ENCODE peak calls at places on chromosome 14, in seven cellular contexts. P is NB4, V is HL-60, A is mesothelial cell of epicardium, R is lung, I is cardiac fibroblast, W is body of pancreas. K is an unnamed sample.

GRCh38 chr14:86915416-86915815 is 1077.6 kb downstream of the GALC start:
- DNase-seq in P (no peak), V (no peak), A (no peak), R (no peak), I (no peak), W (no peak), K (no peak)

GRCh38 chr14:52254086-52254485 is 13.4 kb upstream of the PTGDR start:
- DNase-seq in P (no peak), V (no peak), A (no peak), R (no peak), I (no peak), W (no peak), K (no peak)

GRCh38 chr14:29321646-29322045 is 555.1 kb downstream of the FOXG1 start:
- DNase-seq in P (no peak), V (no peak), A (no peak), R (no peak), I (peak), W (no peak), K (no peak)

GRCh38 chr14:79947440-79947839 is 263.9 kb downstream of the DIO2 start:
- DNase-seq in P (no peak), V (no peak), A (no peak), R (no peak), I (no peak), W (no peak), K (no peak)

GRCh38 chr14:73744874-73745529 is 30.8 kb upstream of the PNMA1 start:
- DNase-seq in P (no peak), V (no peak), A (no peak), R (peak), I (no peak), W (peak), K (no peak)

GRCh38 chr14:96362071-96362964 is 823 bp downstream of the ATG2B start:
- DNase-seq in P (peak), V (peak), A (no peak), R (peak), I (peak), W (peak), K (peak)

GRCh38 chr14:45051896-45052295 is 32.0 kb upstream of the PRPF39 start:
- DNase-seq in P (no peak), V (no peak), A (no peak), R (no peak), I (no peak), W (no peak), K (no peak)

GRCh38 chr14:65361920-65362319 is 50.6 kb upstream of the FUT8 start:
- DNase-seq in P (no peak), V (no peak), A (no peak), R (no peak), I (peak), W (no peak), K (no peak)

GRCh38 chr14:55314449-55314848 is 43.2 kb downstream of the FBXO34 start:
- DNase-seq in P (no peak), V (no peak), A (no peak), R (no peak), I (no peak), W (no peak), K (no peak)

GRCh38 chr14:32306549-32306948 is 22.5 kb upstream of the AKAP6 start:
- DNase-seq in P (no peak), V (no peak), A (no peak), R (no peak), I (peak), W (no peak), K (no peak)

GRCh38 chr14:71196921-71197320 is 289.7 kb downstream of the PCNX1 start:
- DNase-seq in P (no peak), V (no peak), A (no peak), R (no peak), I (no peak), W (no peak), K (no peak)

GRCh38 chr14:67502867-67503266 is 14.3 kb upstream of the TMEM229B start:
- DNase-seq in P (no peak), V (no peak), A (no peak), R (no peak), I (no peak), W (no peak), K (no peak)

GRCh38 chr14:92568621-92569479 is 55.3 kb downstream of the RIN3 start:
- DNase-seq in P (no peak), V (no peak), A (no peak), R (no peak), I (no peak), W (no peak), K (peak)

GRCh38 chr14:29220077-29220476 is 453.5 kb downstream of the FOXG1 start:
- DNase-seq in P (no peak), V (no peak), A (no peak), R (no peak), I (no peak), W (no peak), K (no peak)

GRCh38 chr14:65506801-65507200 is 94.3 kb downstream of the FUT8 start:
- DNase-seq in P (no peak), V (no peak), A (no peak), R (no peak), I (no peak), W (no peak), K (no peak)

GRCh38 chr14:23094666-23095195 is at the start of gene ACIN1:
- DNase-seq in P (peak), V (peak), A (peak), R (peak), I (peak), W (no peak), K (peak)

GRCh38 chr14:58560208-58560607 is 77.6 kb upstream of the DACT1 start:
- DNase-seq in P (no peak), V (no peak), A (no peak), R (no peak), I (peak), W (no peak), K (peak)

GRCh38 chr14:59221558-59221957 is 33.1 kb downstream of the DAAM1 start:
- DNase-seq in P (no peak), V (no peak), A (no peak), R (no peak), I (peak), W (no peak), K (no peak)

GRCh38 chr14:82009076-82009475 is 475.4 kb upstream of the SEL1L start:
- DNase-seq in P (peak), V (no peak), A (no peak), R (no peak), I (no peak), W (no peak), K (no peak)

GRCh38 chr14:62585247-62585646 is 460.0 kb downstream of the KCNH5 start:
- DNase-seq in P (no peak), V (no peak), A (no peak), R (no peak), I (no peak), W (no peak), K (no peak)
- TF ChIP-seq CTCF in P (no peak), V (no peak), A (no peak), R (no peak), I (no peak), W (no peak), K (no peak)

GRCh38 chr14:34912182-34912581 is 37.0 kb upstream of the BAZ1A start:
- DNase-seq in P (peak), V (no peak), A (no peak), R (no peak), I (no peak), W (no peak), K (peak)
- TF ChIP-seq CTCF in P (no peak), V (no peak), A (no peak), R (no peak), I (peak), W (no peak), K (no peak)

GRCh38 chr14:102985665-102986064 is 63.2 kb downstream of the AMN start:
- DNase-seq in P (no peak), V (no peak), A (no peak), R (no peak), I (no peak), W (no peak), K (peak)
- TF ChIP-seq CTCF in P (no peak), V (no peak), A (no peak), R (no peak), I (no peak), W (no peak), K (no peak)

DNA sequence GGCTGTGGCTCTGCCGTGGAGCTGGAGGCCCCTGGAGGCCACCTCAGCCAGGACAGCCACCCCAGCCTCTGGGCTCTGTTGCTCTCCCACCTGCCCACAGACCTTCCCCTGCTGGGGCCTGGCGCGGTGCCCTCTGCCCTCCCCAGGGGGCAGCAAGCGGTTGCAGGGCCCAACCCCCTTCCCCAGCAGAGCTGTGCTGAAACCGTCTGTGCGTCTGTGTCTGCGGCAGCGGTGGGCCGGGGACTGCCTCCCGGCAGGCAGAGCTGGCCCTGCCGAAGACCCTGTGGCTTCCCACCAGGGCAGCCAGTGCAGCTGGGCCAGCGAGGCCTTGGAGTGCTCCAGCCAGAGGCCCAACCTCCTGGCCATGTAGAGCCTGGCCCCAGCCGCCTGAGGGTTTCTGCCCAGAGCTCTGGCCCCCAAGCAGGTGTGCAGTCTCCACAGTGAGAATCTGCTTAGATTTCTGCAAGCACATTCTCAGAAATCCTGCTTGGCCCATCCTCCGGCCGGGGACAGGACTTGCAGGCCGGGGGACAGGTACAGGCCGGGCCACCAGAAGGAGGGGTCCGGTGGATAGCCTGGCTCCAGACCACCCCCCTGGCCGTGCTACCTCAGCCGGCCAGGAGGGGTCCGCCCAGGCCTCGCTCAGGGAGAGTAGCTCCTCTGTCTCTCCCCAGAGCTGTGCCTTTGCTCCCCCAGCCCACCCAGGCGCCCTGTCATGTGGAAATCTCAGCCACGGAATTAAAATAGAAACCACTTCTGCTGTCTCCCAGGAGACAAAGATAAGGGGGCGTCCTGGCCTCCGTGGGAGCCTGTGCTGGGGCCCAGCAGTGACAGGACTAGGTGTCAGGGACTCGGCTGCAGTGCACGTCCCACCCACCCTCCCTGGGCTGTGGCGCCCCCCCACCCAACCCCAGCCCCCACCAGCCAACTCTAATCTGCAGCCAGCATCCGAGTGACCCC is 3.5 kb upstream of the CRIP2 start:
- DNase-seq in P (no peak), V (no peak), A (no peak), R (no peak), I (no peak), W (no peak), K (no peak)
- TF ChIP-seq CTCF in P (no peak), V (no peak), A (peak), R (no peak), I (peak), W (no peak), K (no peak)

GRCh38 chr14:85528080-85528881 is 1.7 kb upstream of the FLRT2 start:
- DNase-seq in P (no peak), V (no peak), A (no peak), R (no peak), I (peak), W (peak), K (no peak)
- TF ChIP-seq CTCF in P (no peak), V (no peak), A (no peak), R (peak), I (peak), W (peak), K (no peak)

GRCh38 chr14:74763803-74764531 is 851 bp downstream of the YLPM1 start:
- DNase-seq in P (peak), V (no peak), A (no peak), R (no peak), I (peak), W (peak), K (peak)

GRCh38 chr14:74765721-74766120 is 2.6 kb downstream of the YLPM1 start:
- DNase-seq in P (no peak), V (no peak), A (no peak), R (no peak), I (no peak), W (no peak), K (peak)

DNA sequence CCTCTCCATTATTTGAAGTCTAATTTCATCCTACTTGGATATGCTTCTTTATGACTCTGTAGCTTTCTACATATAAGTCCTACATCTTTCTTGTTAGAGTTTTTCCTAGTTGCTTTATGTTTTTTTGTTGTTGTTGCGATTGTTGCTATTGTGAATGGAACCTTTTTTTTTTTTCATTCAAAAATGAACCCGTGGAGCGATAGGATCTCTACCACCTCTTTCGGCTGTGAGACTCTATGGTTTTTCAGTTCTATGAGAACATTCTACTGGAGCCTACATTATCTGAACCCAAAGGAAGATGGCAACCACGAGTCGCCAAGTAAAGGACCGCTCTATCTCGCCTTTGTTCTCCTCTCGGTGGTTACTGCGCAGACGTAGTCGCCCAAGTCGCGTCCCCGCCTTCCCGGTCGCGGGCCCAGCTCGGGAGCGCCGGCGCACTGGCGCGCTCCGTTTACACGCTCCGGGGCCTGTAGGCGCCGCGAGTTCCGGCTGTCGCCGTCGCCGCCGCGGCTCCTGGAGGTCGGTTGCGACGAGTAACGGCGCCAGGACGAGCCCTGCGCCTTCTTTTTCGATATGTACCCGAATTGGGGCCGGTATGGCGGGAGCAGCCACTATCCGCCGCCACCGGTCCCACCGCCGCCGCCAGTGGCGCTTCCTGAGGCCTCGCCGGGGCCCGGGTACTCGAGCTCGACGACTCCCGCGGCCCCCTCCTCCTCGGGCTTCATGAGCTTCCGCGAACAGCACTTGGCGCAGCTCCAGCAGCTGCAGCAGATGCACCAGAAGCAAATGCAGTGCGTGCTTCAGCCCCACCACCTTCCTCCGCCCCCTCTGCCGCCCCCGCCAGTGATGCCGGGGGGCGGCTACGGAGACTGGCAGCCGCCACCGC is at the start of gene YLPM1:
- DNase-seq in P (peak), V (peak), A (peak), R (peak), I (peak), W (peak), K (peak)
- TF ChIP-seq CTCF in P (peak), V (peak), A (no peak), R (peak), I (peak), W (peak), K (peak)

DNA sequence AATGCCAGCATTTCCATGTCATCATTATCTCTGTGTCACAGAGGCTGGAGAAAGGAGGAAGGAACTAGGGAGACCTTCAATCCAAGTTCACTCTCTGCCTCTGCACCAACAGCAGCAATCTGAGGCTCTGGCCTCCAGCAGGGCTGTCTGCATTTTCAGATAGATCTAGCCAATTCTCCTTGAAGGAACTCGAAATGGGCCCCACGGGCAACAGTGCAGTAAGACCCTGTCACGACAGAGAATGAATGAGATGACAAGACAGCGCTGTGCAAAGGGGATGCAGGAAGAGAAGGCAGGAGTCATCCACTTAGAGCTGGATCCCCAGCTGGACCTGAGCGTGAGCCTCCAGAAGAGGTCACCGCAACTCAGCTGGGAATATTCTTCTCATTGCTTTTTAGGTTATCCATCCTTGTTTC is 183.7 kb upstream of the GZMB start:
- DNase-seq in P (no peak), V (no peak), A (no peak), R (no peak), I (peak), W (no peak), K (no peak)
- TF ChIP-seq CTCF in P (no peak), V (no peak), A (no peak), R (no peak), I (peak), W (peak), K (no peak)